ENCODE peak calls at places on chromosome 21, in seven cellular contexts. One of them, this sample, is unnamed.

GRCh38 chr21:34693192-34693810 is 24.5 kb downstream of the CLIC6 start:
- DNase-seq in aorta: no peak
- DNase-seq in CD8-positive, alpha-beta T cell: peak
- DNase-seq in brain microvascular endothelial cell: peak
- DNase-seq in psoas muscle: no peak
- DNase-seq in mesendoderm: peak
- DNase-seq in neuronal stem cell: peak
- DNase-seq in this sample: peak

GRCh38 chr21:27827972-27828371 is 861.1 kb upstream of the ADAMTS5 start:
- DNase-seq in CD8-positive, alpha-beta T cell: no peak
- DNase-seq in mesendoderm: no peak
- DNase-seq in brain microvascular endothelial cell: no peak
- DNase-seq in aorta: no peak
- DNase-seq in psoas muscle: no peak
- DNase-seq in neuronal stem cell: no peak
- DNase-seq in this sample: peak

GRCh38 chr21:36027352-36027751 is 33.0 kb downstream of the SETD4 start:
- DNase-seq in mesendoderm: no peak
- DNase-seq in CD8-positive, alpha-beta T cell: no peak
- DNase-seq in psoas muscle: no peak
- DNase-seq in brain microvascular endothelial cell: no peak
- DNase-seq in neuronal stem cell: no peak
- DNase-seq in aorta: no peak
- DNase-seq in this sample: no peak

GRCh38 chr21:33839167-33839716 is 76.4 kb downstream of the ATP5PO start:
- DNase-seq in aorta: no peak
- DNase-seq in psoas muscle: no peak
- DNase-seq in mesendoderm: peak
- DNase-seq in neuronal stem cell: no peak
- DNase-seq in CD8-positive, alpha-beta T cell: no peak
- DNase-seq in brain microvascular endothelial cell: no peak
- DNase-seq in this sample: no peak

GRCh38 chr21:38267136-38267535 is 10.3 kb downstream of the KCNJ15 start:
- DNase-seq in mesendoderm: no peak
- DNase-seq in brain microvascular endothelial cell: no peak
- DNase-seq in CD8-positive, alpha-beta T cell: no peak
- DNase-seq in neuronal stem cell: no peak
- DNase-seq in aorta: no peak
- DNase-seq in psoas muscle: no peak
- DNase-seq in this sample: no peak

GRCh38 chr21:38236232-38236631 is 20.6 kb upstream of the KCNJ15 start:
- DNase-seq in neuronal stem cell: no peak
- DNase-seq in brain microvascular endothelial cell: peak
- DNase-seq in aorta: no peak
- DNase-seq in psoas muscle: no peak
- DNase-seq in mesendoderm: peak
- DNase-seq in CD8-positive, alpha-beta T cell: no peak
- DNase-seq in this sample: no peak

GRCh38 chr21:36747114-36747814 is 48.3 kb downstream of the SIM2 start:
- DNase-seq in mesendoderm: peak
- DNase-seq in psoas muscle: no peak
- DNase-seq in brain microvascular endothelial cell: no peak
- DNase-seq in neuronal stem cell: no peak
- DNase-seq in CD8-positive, alpha-beta T cell: no peak
- DNase-seq in aorta: no peak
- DNase-seq in this sample: no peak

GRCh38 chr21:43734830-43735229 is 15.9 kb downstream of the PDXK start:
- DNase-seq in mesendoderm: no peak
- DNase-seq in brain microvascular endothelial cell: no peak
- DNase-seq in psoas muscle: no peak
- DNase-seq in aorta: peak
- DNase-seq in CD8-positive, alpha-beta T cell: no peak
- DNase-seq in neuronal stem cell: no peak
- DNase-seq in this sample: no peak

GRCh38 chr21:32946654-32947053 is 79.1 kb upstream of the OLIG2 start:
- DNase-seq in brain microvascular endothelial cell: no peak
- DNase-seq in aorta: no peak
- DNase-seq in neuronal stem cell: no peak
- DNase-seq in mesendoderm: no peak
- DNase-seq in psoas muscle: no peak
- DNase-seq in CD8-positive, alpha-beta T cell: no peak
- DNase-seq in this sample: no peak

GRCh38 chr21:35361984-35362383 is 312.9 kb upstream of the RUNX1 start:
- DNase-seq in CD8-positive, alpha-beta T cell: no peak
- DNase-seq in neuronal stem cell: no peak
- DNase-seq in mesendoderm: no peak
- DNase-seq in psoas muscle: no peak
- DNase-seq in brain microvascular endothelial cell: no peak
- DNase-seq in aorta: no peak
- DNase-seq in this sample: no peak

GRCh38 chr21:35212393-35213127 is 163.5 kb upstream of the RUNX1 start:
- DNase-seq in psoas muscle: no peak
- DNase-seq in brain microvascular endothelial cell: no peak
- DNase-seq in aorta: no peak
- DNase-seq in CD8-positive, alpha-beta T cell: no peak
- DNase-seq in neuronal stem cell: no peak
- DNase-seq in mesendoderm: no peak
- DNase-seq in this sample: no peak

GRCh38 chr21:33931799-33932390 is 16.3 kb upstream of the ATP5PO start:
- DNase-seq in brain microvascular endothelial cell: no peak
- DNase-seq in aorta: no peak
- DNase-seq in neuronal stem cell: no peak
- DNase-seq in mesendoderm: no peak
- DNase-seq in psoas muscle: no peak
- DNase-seq in CD8-positive, alpha-beta T cell: no peak
- DNase-seq in this sample: no peak

GRCh38 chr21:39651206-39651605 is 38.5 kb downstream of the B3GALT5 start:
- DNase-seq in psoas muscle: no peak
- DNase-seq in aorta: no peak
- DNase-seq in CD8-positive, alpha-beta T cell: no peak
- DNase-seq in mesendoderm: peak
- DNase-seq in brain microvascular endothelial cell: no peak
- DNase-seq in neuronal stem cell: no peak
- DNase-seq in this sample: no peak

GRCh38 chr21:32797679-32798078 is 26.1 kb upstream of the PAXBP1 start:
- DNase-seq in mesendoderm: no peak
- DNase-seq in CD8-positive, alpha-beta T cell: no peak
- DNase-seq in brain microvascular endothelial cell: no peak
- DNase-seq in aorta: no peak
- DNase-seq in psoas muscle: no peak
- DNase-seq in neuronal stem cell: no peak
- DNase-seq in this sample: no peak

DNA sequence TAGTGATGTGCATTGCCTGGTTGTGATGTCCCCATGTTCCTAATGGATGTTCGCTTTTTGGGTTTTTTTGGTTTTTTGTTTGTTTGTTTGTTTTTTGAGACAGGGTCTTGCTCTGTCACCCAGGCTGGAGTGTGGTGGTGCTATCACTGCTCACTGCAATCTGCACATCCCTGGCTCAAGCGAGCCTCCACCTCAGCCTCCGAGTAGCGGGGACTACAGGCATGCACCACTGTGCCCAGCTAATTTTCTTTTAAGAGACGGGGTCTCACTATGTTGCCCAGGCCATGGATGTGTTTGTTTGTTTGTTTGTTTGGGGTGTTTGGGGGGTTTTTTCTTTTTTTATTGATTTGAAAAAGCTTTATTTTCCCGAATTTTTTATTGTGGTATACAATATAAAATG is 2.1 kb downstream of the COL6A2 start:
- DNase-seq in CD8-positive, alpha-beta T cell: no peak
- DNase-seq in brain microvascular endothelial cell: no peak
- DNase-seq in psoas muscle: no peak
- DNase-seq in neuronal stem cell: no peak
- DNase-seq in mesendoderm: no peak
- DNase-seq in aorta: no peak
- DNase-seq in this sample: no peak
- H3K27ac ChIP-seq in CD8-positive, alpha-beta T cell: no peak
- H3K27ac ChIP-seq in brain microvascular endothelial cell: no peak
- H3K27ac ChIP-seq in psoas muscle: no peak
- H3K27ac ChIP-seq in neuronal stem cell: no peak
- H3K27ac ChIP-seq in mesendoderm: no peak
- H3K27ac ChIP-seq in aorta: no peak
- H3K27ac ChIP-seq in this sample: no peak

GRCh38 chr21:22409571-22409970 is 1411.4 kb downstream of the NCAM2 start:
- DNase-seq in brain microvascular endothelial cell: no peak
- DNase-seq in aorta: no peak
- DNase-seq in neuronal stem cell: no peak
- DNase-seq in mesendoderm: no peak
- DNase-seq in CD8-positive, alpha-beta T cell: no peak
- DNase-seq in psoas muscle: no peak
- DNase-seq in this sample: no peak
- H3K27ac ChIP-seq in brain microvascular endothelial cell: no peak
- H3K27ac ChIP-seq in aorta: no peak
- H3K27ac ChIP-seq in neuronal stem cell: no peak
- H3K27ac ChIP-seq in mesendoderm: no peak
- H3K27ac ChIP-seq in CD8-positive, alpha-beta T cell: no peak
- H3K27ac ChIP-seq in psoas muscle: no peak
- H3K27ac ChIP-seq in this sample: no peak

GRCh38 chr21:41873005-41873404 is 6.1 kb downstream of the PRDM15 start:
- DNase-seq in neuronal stem cell: no peak
- DNase-seq in brain microvascular endothelial cell: no peak
- DNase-seq in CD8-positive, alpha-beta T cell: no peak
- DNase-seq in psoas muscle: no peak
- DNase-seq in mesendoderm: no peak
- DNase-seq in aorta: no peak
- DNase-seq in this sample: no peak
- H3K27ac ChIP-seq in neuronal stem cell: no peak
- H3K27ac ChIP-seq in brain microvascular endothelial cell: no peak
- H3K27ac ChIP-seq in CD8-positive, alpha-beta T cell: no peak
- H3K27ac ChIP-seq in psoas muscle: no peak
- H3K27ac ChIP-seq in mesendoderm: no peak
- H3K27ac ChIP-seq in aorta: no peak
- H3K27ac ChIP-seq in this sample: no peak

GRCh38 chr21:45366476-45366875 is 38.5 kb upstream of the COL18A1 start:
- DNase-seq in CD8-positive, alpha-beta T cell: no peak
- DNase-seq in neuronal stem cell: no peak
- DNase-seq in aorta: peak
- DNase-seq in mesendoderm: no peak
- DNase-seq in psoas muscle: peak
- DNase-seq in brain microvascular endothelial cell: no peak
- DNase-seq in this sample: no peak
- H3K27ac ChIP-seq in CD8-positive, alpha-beta T cell: no peak
- H3K27ac ChIP-seq in neuronal stem cell: no peak
- H3K27ac ChIP-seq in aorta: no peak
- H3K27ac ChIP-seq in mesendoderm: no peak
- H3K27ac ChIP-seq in psoas muscle: peak
- H3K27ac ChIP-seq in brain microvascular endothelial cell: peak
- H3K27ac ChIP-seq in this sample: no peak

GRCh38 chr21:14922980-14923379 is 141.8 kb downstream of the NRIP1 start:
- DNase-seq in aorta: no peak
- DNase-seq in CD8-positive, alpha-beta T cell: no peak
- DNase-seq in brain microvascular endothelial cell: no peak
- DNase-seq in mesendoderm: no peak
- DNase-seq in neuronal stem cell: no peak
- DNase-seq in psoas muscle: no peak
- DNase-seq in this sample: no peak
- H3K27ac ChIP-seq in aorta: no peak
- H3K27ac ChIP-seq in CD8-positive, alpha-beta T cell: no peak
- H3K27ac ChIP-seq in brain microvascular endothelial cell: no peak
- H3K27ac ChIP-seq in mesendoderm: no peak
- H3K27ac ChIP-seq in neuronal stem cell: no peak
- H3K27ac ChIP-seq in psoas muscle: no peak
- H3K27ac ChIP-seq in this sample: no peak

DNA sequence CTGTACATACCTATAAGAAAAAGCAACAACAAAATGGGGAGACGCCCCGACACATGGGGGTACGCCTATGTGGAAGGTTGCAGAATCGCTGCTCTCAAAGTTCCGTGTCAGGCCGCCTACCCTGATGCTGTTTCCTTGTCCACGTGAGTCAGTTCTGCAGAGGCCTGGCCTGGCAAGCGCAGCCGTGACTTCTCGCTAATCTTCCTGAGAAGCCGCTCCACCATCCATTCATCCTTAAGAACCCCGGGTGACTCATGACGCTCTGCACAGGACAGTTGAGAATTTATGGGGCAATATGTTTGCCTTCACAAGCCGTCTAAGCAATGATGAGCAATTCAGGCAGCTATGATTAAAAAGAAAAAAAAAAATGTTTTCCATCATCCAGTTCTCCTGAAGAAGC is 122.3 kb upstream of the TMPRSS2 start:
- DNase-seq in CD8-positive, alpha-beta T cell: no peak
- DNase-seq in neuronal stem cell: no peak
- DNase-seq in aorta: no peak
- DNase-seq in mesendoderm: no peak
- DNase-seq in brain microvascular endothelial cell: peak
- DNase-seq in psoas muscle: no peak
- DNase-seq in this sample: peak
- H3K27ac ChIP-seq in CD8-positive, alpha-beta T cell: no peak
- H3K27ac ChIP-seq in neuronal stem cell: no peak
- H3K27ac ChIP-seq in aorta: no peak
- H3K27ac ChIP-seq in mesendoderm: no peak
- H3K27ac ChIP-seq in brain microvascular endothelial cell: peak
- H3K27ac ChIP-seq in psoas muscle: no peak
- H3K27ac ChIP-seq in this sample: peak

GRCh38 chr21:29155118-29155932 is 24.9 kb downstream of the MAP3K7CL start:
- DNase-seq in psoas muscle: peak
- DNase-seq in CD8-positive, alpha-beta T cell: no peak
- DNase-seq in neuronal stem cell: no peak
- DNase-seq in mesendoderm: peak
- DNase-seq in aorta: peak
- DNase-seq in brain microvascular endothelial cell: peak
- DNase-seq in this sample: no peak

GRCh38 chr21:29151937-29152336 is 21.5 kb downstream of the MAP3K7CL start:
- DNase-seq in mesendoderm: no peak
- DNase-seq in CD8-positive, alpha-beta T cell: no peak
- DNase-seq in psoas muscle: no peak
- DNase-seq in aorta: no peak
- DNase-seq in brain microvascular endothelial cell: no peak
- DNase-seq in neuronal stem cell: no peak
- DNase-seq in this sample: no peak

GRCh38 chr21:29154270-29154669 is 23.8 kb downstream of the MAP3K7CL start:
- DNase-seq in aorta: no peak
- DNase-seq in neuronal stem cell: no peak
- DNase-seq in CD8-positive, alpha-beta T cell: no peak
- DNase-seq in brain microvascular endothelial cell: no peak
- DNase-seq in mesendoderm: no peak
- DNase-seq in psoas muscle: no peak
- DNase-seq in this sample: no peak

GRCh38 chr21:29155933-29156260 is 25.5 kb downstream of the MAP3K7CL start:
- DNase-seq in psoas muscle: no peak
- DNase-seq in CD8-positive, alpha-beta T cell: no peak
- DNase-seq in aorta: no peak
- DNase-seq in brain microvascular endothelial cell: no peak
- DNase-seq in mesendoderm: no peak
- DNase-seq in neuronal stem cell: no peak
- DNase-seq in this sample: no peak

GRCh38 chr21:29152936-29153335 is 22.5 kb downstream of the MAP3K7CL start:
- DNase-seq in brain microvascular endothelial cell: no peak
- DNase-seq in mesendoderm: no peak
- DNase-seq in aorta: no peak
- DNase-seq in neuronal stem cell: no peak
- DNase-seq in psoas muscle: no peak
- DNase-seq in CD8-positive, alpha-beta T cell: no peak
- DNase-seq in this sample: no peak
- H3K27ac ChIP-seq in brain microvascular endothelial cell: no peak
- H3K27ac ChIP-seq in mesendoderm: no peak
- H3K27ac ChIP-seq in aorta: no peak
- H3K27ac ChIP-seq in neuronal stem cell: no peak
- H3K27ac ChIP-seq in psoas muscle: peak
- H3K27ac ChIP-seq in CD8-positive, alpha-beta T cell: no peak
- H3K27ac ChIP-seq in this sample: peak

This sample was measured in epithelial cell of prostate.